ENCODE peak calls at places on chromosomes 16 and 17, in eight cellular contexts. V is WTC11; C is T-cell; Y is psoas muscle; R is stimulated activated naive B cell treated with anti-CD40 and anti-IgM and Interleukin-4, amounts not matched to agents 10 μg/mL and 1 μg/mL and 100 μg/mL, for 72 hours; L is esophagus mucosa; Q is thoracic aorta; U is CD8-positive, alpha-beta T cell. W is an unnamed sample.

GRCh38 chr17:78905111-78905510 is 2.1 kb upstream of the CEP295NL start:
- ATAC-seq in Y (no peak), U (no peak), L (no peak), R (no peak), C (no peak), V (no peak), Q (no peak), W (no peak)

GRCh38 chr17:66713533-66714042 is 121.3 kb upstream of the CACNG5 start:
- ATAC-seq in C (peak; percentile 30), L (no peak), V (no peak), Q (no peak), U (peak; percentile 34), Y (peak; percentile 45), R (no peak), W (peak; percentile 48)

GRCh38 chr16:66382966-66383299 is 16.4 kb downstream of the CDH5 start:
- ATAC-seq in R (no peak), U (no peak), Y (peak; percentile 26), L (no peak), C (no peak), Q (no peak), V (peak; percentile 80), W (no peak)

GRCh38 chr17:4329838-4330237 is 36.6 kb downstream of the UBE2G1 start:
- ATAC-seq in V (no peak), C (no peak), Y (no peak), Q (no peak), U (no peak), R (no peak), L (peak; percentile 90), W (no peak)

GRCh38 chr16:901149-901548 is 69.6 kb downstream of the LMF1 start:
- ATAC-seq in C (no peak), Y (no peak), V (no peak), L (no peak), R (no peak), U (no peak), Q (no peak), W (no peak)

GRCh38 chr17:82899941-82900340 is 60.1 kb upstream of the ZNF750 start:
- ATAC-seq in V (no peak), R (no peak), Y (no peak), U (peak; percentile 54), C (no peak), Q (no peak), L (no peak), W (no peak)

GRCh38 chr17:60971515-60972369 is 294.1 kb downstream of the BCAS3 start:
- ATAC-seq in Y (peak; percentile 45), Q (no peak), R (peak; percentile 71), U (no peak), V (peak; percentile 89), L (peak; percentile 60), C (no peak), W (no peak)

GRCh38 chr16:56912746-56913703 is 18.9 kb upstream of the HERPUD1 start:
- ATAC-seq in U (no peak), C (no peak), L (no peak), Y (no peak), Q (no peak), V (no peak), R (no peak), W (peak; percentile 47)

GRCh38 chr17:28926366-28926765 is 23.5 kb upstream of the DHRS13 start:
- ATAC-seq in C (peak; percentile 7), Y (no peak), V (no peak), Q (no peak), L (no peak), R (no peak), U (peak; percentile 11), W (no peak)

GRCh38 chr17:68356520-68356919 is 65.2 kb downstream of the ARSG start:
- ATAC-seq in Q (no peak), U (peak; percentile 91), R (peak; percentile 98), C (peak; percentile 99), V (no peak), Y (no peak), L (peak; percentile 51), W (peak; percentile 87)

GRCh38 chr17:62675701-62676100 is 48.2 kb downstream of the MRC2 start:
- ATAC-seq in Y (no peak), L (no peak), U (no peak), R (no peak), C (no peak), V (no peak), Q (no peak), W (no peak)

GRCh38 chr16:88781140-88782077 is 3.6 kb downstream of the PIEZO1 start:
- ATAC-seq in V (no peak), U (peak; percentile 50), C (peak; percentile 66), Q (no peak), Y (no peak), R (peak; percentile 63), L (peak; percentile 2), W (peak; percentile 63)

GRCh38 chr17:55911186-55911585 is 160.3 kb downstream of the PCTP start:
- ATAC-seq in Q (no peak), R (no peak), C (no peak), V (no peak), Y (no peak), L (peak; percentile 11), U (no peak), W (peak; percentile 12)

GRCh38 chr17:56870163-56870651 is 36.3 kb downstream of the DGKE start:
- ATAC-seq in C (no peak), Q (no peak), L (no peak), R (peak; percentile 43), Y (no peak), V (no peak), U (peak; percentile 48), W (no peak)

GRCh38 chr17:8753976-8754440 is 4.3 kb downstream of the SPDYE4 start:
- ATAC-seq in Y (no peak), U (no peak), L (no peak), R (no peak), Q (no peak), C (no peak), V (peak; percentile 69), W (no peak)

GRCh38 chr16:70659953-70660671 is 13.8 kb downstream of the IL34 start:
- ATAC-seq in U (no peak), V (no peak), Y (peak; percentile 22), Q (no peak), L (peak; percentile 10), C (no peak), R (no peak), W (no peak)

GRCh38 chr17:7881655-7882054 is 6.9 kb upstream of the CHD3 start:
- ATAC-seq in R (no peak), L (no peak), Q (no peak), U (no peak), V (no peak), C (no peak), Y (no peak), W (no peak)

GRCh38 chr16:86874141-86874540 is 295.8 kb downstream of the FOXL1 start:
- ATAC-seq in V (peak; percentile 96), R (no peak), Y (no peak), U (no peak), C (no peak), L (peak; percentile 76), Q (no peak), W (peak; percentile 55)

GRCh38 chr16:10402975-10403374 is 17.1 kb downstream of the ATF7IP2 start:
- ATAC-seq in V (no peak), R (no peak), Q (no peak), L (no peak), C (no peak), Y (no peak), U (no peak), W (no peak)

GRCh38 chr17:34852141-34852540 is 109.1 kb downstream of the CCT6B start:
- ATAC-seq in Y (no peak), C (no peak), V (no peak), Q (no peak), R (no peak), U (no peak), L (no peak), W (no peak)

GRCh38 chr16:8686031-8686621 is 11.7 kb downstream of the ABAT start:
- ATAC-seq in V (peak; percentile 84), R (no peak), C (no peak), Q (no peak), Y (peak; percentile 60), L (peak; percentile 60), U (no peak), W (no peak)

GRCh38 chr17:3961564-3962047 is 2.6 kb downstream of the ATP2A3 start:
- ATAC-seq in Y (no peak), V (no peak), U (peak; percentile 19), Q (no peak), C (no peak), R (peak; percentile 50), L (peak; percentile 37), W (peak; percentile 78)

GRCh38 chr17:3794890-3795757 is 5.9 kb downstream of the ITGAE start:
- ATAC-seq in V (peak; percentile 58), U (peak; percentile 53), Y (no peak), Q (no peak), L (no peak), C (peak; percentile 46), R (no peak), W (peak; percentile 47)

GRCh38 chr17:17871913-17872312 is 35.1 kb upstream of the SREBF1 start:
- ATAC-seq in U (no peak), Q (no peak), V (no peak), L (no peak), Y (no peak), R (no peak), C (no peak), W (no peak)

GRCh38 chr17:77055453-77055852 is 85.3 kb upstream of the SEC14L1 start:
- ATAC-seq in Y (no peak), Q (no peak), L (no peak), C (no peak), V (no peak), R (no peak), U (no peak), W (no peak)

GRCh38 chr16:31149894-31150890 is at the start of gene PRSS36:
- ATAC-seq in L (no peak), V (no peak), R (no peak), Q (no peak), U (no peak), C (no peak), Y (peak; percentile 36), W (no peak)

GRCh38 chr16:1508494-1509167 is 15.5 kb downstream of the TELO2 start:
- ATAC-seq in R (no peak), L (no peak), C (no peak), V (no peak), U (no peak), Y (no peak), Q (no peak), W (no peak)

GRCh38 chr16:4354512-4355409 is 3.6 kb upstream of the PAM16 start:
- ATAC-seq in Y (no peak), Q (no peak), R (no peak), L (no peak), V (no peak), U (no peak), C (no peak), W (no peak)

GRCh38 chr17:76199466-76199865 is 40.8 kb downstream of the RNF157 start:
- ATAC-seq in U (peak; percentile 98), L (no peak), C (peak; percentile 99), Q (no peak), V (no peak), R (peak; percentile 79), Y (no peak), W (no peak)

GRCh38 chr17:38959508-38959907 is 7.7 kb downstream of the FBXO47 start:
- ATAC-seq in Q (no peak), Y (no peak), C (no peak), L (no peak), U (no peak), R (no peak), V (no peak), W (no peak)

GRCh38 chr17:77027271-77027670 is 113.5 kb upstream of the SEC14L1 start:
- ATAC-seq in R (no peak), Y (no peak), L (no peak), U (no peak), Q (no peak), C (no peak), V (no peak), W (no peak)

GRCh38 chr17:189444-189843 is 8.0 kb upstream of the DOC2B start:
- ATAC-seq in Q (no peak), V (no peak), Y (no peak), R (no peak), L (no peak), C (no peak), U (no peak), W (no peak)

GRCh38 chr16:82183004-82183397 is 13.0 kb upstream of the MPHOSPH6 start:
- ATAC-seq in L (no peak), V (no peak), Y (no peak), U (no peak), R (no peak), Q (no peak), C (no peak), W (no peak)

GRCh38 chr16:71467810-71468209 is 5.8 kb upstream of the ZNF23 start:
- ATAC-seq in L (peak; percentile 29), V (peak; percentile 74), R (no peak), Y (no peak), Q (no peak), C (peak; percentile 52), U (peak; percentile 92), W (no peak)

W was measured in stimulated activated memory B cell treated with anti-CD40 and anti-IgM and Interleukin-4, amounts not matched to agents 10 μg/mL and 1 μg/mL and 100 μg/mL, for 72 hours.